ENCODE peak calls at places on chromosomes 2 and 18, in four cellular contexts. R is fibroblast of pulmonary artery, I is upper lobe of right lung, B is mammary epithelial cell. S is an unnamed sample.
A peak's percentile ranks its signal among the peaks of the same experiment; 100 is the strongest.

GRCh38 chr2:88831792-88832248 is 140.3 kb downstream of the RPIA start:
- DNase-seq in R (peak; percentile 56), B (no peak), I (peak; percentile 86), S (no peak)

GRCh38 chr2:176115883-176116813 is at the start of gene HOXD10:
- DNase-seq in R (no peak), B (no peak), I (no peak), S (no peak)

GRCh38 chr18:11259421-11259820 is 110.1 kb upstream of the PIEZO2 start:
- DNase-seq in B (no peak), R (no peak), I (no peak), S (no peak)

GRCh38 chr2:232781765-232782164 is 5.4 kb upstream of the KCNJ13 start:
- DNase-seq in I (no peak), R (peak; percentile 64), B (peak; percentile 85), S (peak; percentile 76)

GRCh38 chr2:109030870-109031480 is 42.0 kb upstream of the EDAR start:
- DNase-seq in R (no peak), I (no peak), B (no peak), S (no peak)

GRCh38 chr2:112634153-112634873 is 11.4 kb upstream of the SLC20A1 start:
- DNase-seq in R (no peak), I (peak; percentile 48), B (no peak), S (no peak)

GRCh38 chr2:27843992-27844391 is 46.2 kb downstream of the RBKS start:
- DNase-seq in R (no peak), I (no peak), B (peak; percentile 42), S (no peak)

GRCh38 chr18:3526421-3527354 is 76.7 kb downstream of the TGIF1 start:
- DNase-seq in R (peak; percentile 59), I (no peak), B (peak; percentile 87), S (no peak)

GRCh38 chr2:182715121-182715895 is 749 bp upstream of the DNAJC10 start:
- DNase-seq in I (no peak), R (peak; percentile 38), B (no peak), S (no peak)

GRCh38 chr2:237704476-237705224 is 77.3 kb downstream of the LRRFIP1 start:
- DNase-seq in B (peak; percentile 57), R (peak; percentile 47), I (no peak), S (peak; percentile 57)

GRCh38 chr2:238141541-238142318 is 3.3 kb downstream of the KLHL30 start:
- DNase-seq in I (peak; percentile 83), R (no peak), B (peak; percentile 73), S (peak; percentile 53)

GRCh38 chr2:59462418-59463197 is 1090.8 kb downstream of the BCL11A start:
- DNase-seq in R (no peak), I (no peak), B (no peak), S (no peak)

GRCh38 chr18:3281456-3282400 is 19.8 kb downstream of the MYL12B start:
- DNase-seq in R (peak; percentile 91), B (peak; percentile 68), I (no peak), S (no peak)

GRCh38 chr2:31475692-31476091 is 61.1 kb upstream of the XDH start:
- DNase-seq in B (peak; percentile 66), I (no peak), R (peak; percentile 4), S (peak; percentile 75)

GRCh38 chr2:160891353-160891740 is 268.9 kb upstream of the TANK start:
- DNase-seq in I (no peak), R (no peak), B (no peak), S (no peak)

GRCh38 chr2:225737556-225737955 is 338.0 kb downstream of the NYAP2 start:
- DNase-seq in R (peak; percentile 34), B (peak; percentile 85), I (no peak), S (peak; percentile 88)

GRCh38 chr18:50446629-50447028 is 71.8 kb downstream of the SKA1 start:
- DNase-seq in I (no peak), B (no peak), R (no peak), S (no peak)

GRCh38 chr18:62878305-62878704 is 163.0 kb downstream of the PHLPP1 start:
- DNase-seq in B (no peak), I (no peak), R (no peak), S (no peak)

GRCh38 chr2:181466661-181467576 is 9.7 kb downstream of the ITGA4 start:
- DNase-seq in R (peak; percentile 77), B (peak; percentile 25), I (peak; percentile 75), S (peak; percentile 2)